ENCODE peak calls at places on chromosomes 12 and 14, in four cellular contexts. V, P, J and W are unnamed samples. For H3K9me1, the result is how much of the 10 kb centered on the place peaks cover.

GRCh38 chr14:93906341-93907329 is 20.5 kb upstream of the FAM181A start:
- DNase-seq in P (peak), J (no peak), V (peak), W (peak)

GRCh38 chr12:82300611-82301010 is 57.6 kb downstream of the CCDC59 start:
- DNase-seq in J (no peak), P (no peak), V (no peak), W (no peak)

GRCh38 chr14:43039881-43040280 is 1433.2 kb downstream of the LRFN5 start:
- DNase-seq in J (no peak), P (no peak), V (no peak), W (no peak)

GRCh38 chr12:71442567-71442931 is 3.0 kb downstream of the LGR5 start:
- DNase-seq in P (no peak), J (no peak), V (no peak), W (no peak)

GRCh38 chr12:85979641-85980040 is 105.5 kb downstream of the NTS start:
- DNase-seq in P (no peak), J (no peak), V (no peak), W (no peak)

GRCh38 chr12:122747224-122748175 is 5.1 kb upstream of the DENR start:
- DNase-seq in P (no peak), J (no peak), V (no peak), W (no peak)

GRCh38 chr14:56417173-56417572 is 162.4 kb upstream of the TMEM260 start:
- DNase-seq in V (no peak), P (no peak), J (no peak), W (no peak)

GRCh38 chr12:90080616-90081015 is 372.0 kb upstream of the ATP2B1 start:
- DNase-seq in V (no peak), J (no peak), P (no peak), W (no peak)

GRCh38 chr14:94342334-94342934 is 19.3 kb upstream of the SERPINA6 start:
- DNase-seq in P (peak), J (peak), V (no peak), W (peak)

GRCh38 chr14:31893156-31893813 is 183.8 kb upstream of the ARHGAP5 start:
- DNase-seq in V (no peak), P (peak), J (peak), W (no peak)

GRCh38 chr14:85907536-85907935 is 377.6 kb downstream of the FLRT2 start:
- DNase-seq in P (no peak), V (no peak), J (no peak), W (no peak)

GRCh38 chr12:95836185-95836609 is 22.6 kb upstream of the SNRPF start:
- DNase-seq in P (peak), V (no peak), J (peak), W (peak)

GRCh38 chr12:97396989-97397388 is 65.6 kb upstream of the RMST start:
- DNase-seq in V (no peak), J (no peak), P (no peak), W (no peak)

GRCh38 chr14:55514819-55515470 is 65.1 kb upstream of the KTN1 start:
- DNase-seq in V (no peak), P (peak), J (peak), W (no peak)

GRCh38 chr14:31312934-31313333 is 105.3 kb upstream of the HECTD1 start:
- DNase-seq in P (no peak), J (no peak), V (no peak), W (no peak)

GRCh38 chr12:16636435-16637055 is 30.6 kb upstream of the LMO3 start:
- DNase-seq in J (no peak), P (no peak), V (no peak), W (no peak)

GRCh38 chr12:101078881-101079280 is 131.2 kb downstream of the SLC5A8 start:
- DNase-seq in V (no peak), J (no peak), P (no peak), W (no peak)

GRCh38 chr12:129901256-129901655 is 2.6 kb downstream of the TMEM132D start:
- DNase-seq in V (no peak), P (no peak), J (no peak), W (no peak)

GRCh38 chr12:4443616-4444015 is 2.0 kb downstream of the FGF6 start:
- DNase-seq in P (no peak), V (no peak), J (no peak), W (no peak)

GRCh38 chr12:114625294-114625851 is 58.6 kb downstream of the TBX3 start:
- DNase-seq in P (peak), V (peak), J (peak), W (peak)

GRCh38 chr14:84555493-84555892 is 974.5 kb upstream of the FLRT2 start:
- DNase-seq in V (no peak), J (no peak), P (no peak), W (no peak)

DNA sequence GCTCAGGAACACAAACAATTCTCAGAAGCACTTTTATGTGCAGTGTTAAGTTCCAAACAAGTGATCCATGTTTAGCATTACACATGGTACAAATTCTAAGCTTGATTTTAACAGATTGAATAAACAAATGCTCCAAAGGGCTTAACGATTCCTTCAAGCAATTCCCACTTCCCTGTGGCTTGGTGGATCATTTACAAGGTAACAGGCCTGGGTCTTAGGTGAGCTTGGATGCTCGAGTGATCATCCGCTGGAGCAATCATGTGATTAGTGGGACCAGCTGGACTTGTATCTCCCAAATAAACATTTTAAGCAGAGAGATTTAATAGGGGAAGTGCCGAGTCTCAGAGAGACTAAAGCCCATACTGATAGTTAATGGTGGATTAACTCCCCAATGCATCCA is 70.7 kb downstream of the CALM1 start:
- DNase-seq in P (no peak), J (no peak), V (no peak), W (no peak)
- H2AFZ ChIP-seq in P (no peak), J (no peak), V (no peak), W (no peak)

GRCh38 chr12:45192707-45193106 is 23.2 kb upstream of the ANO6 start:
- DNase-seq in V (no peak), P (no peak), J (no peak), W (no peak)

GRCh38 chr12:45192041-45192695 is 23.7 kb upstream of the ANO6 start:
- DNase-seq in V (peak), P (peak), J (peak), W (no peak)

GRCh38 chr12:45186762-45187161 is 29.1 kb upstream of the ANO6 start:
- DNase-seq in P (no peak), J (no peak), V (no peak), W (no peak)

GRCh38 chr12:45191239-45191638 is 24.7 kb upstream of the ANO6 start:
- DNase-seq in J (peak), P (peak), V (no peak), W (no peak)

GRCh38 chr12:45189766-45190403 is 26.0 kb upstream of the ANO6 start:
- DNase-seq in V (no peak), J (no peak), P (no peak), W (no peak)
- H3K9me1 ChIP-seq in V (under half), J (under half), P (under half), W (under half)

GRCh38 chr12:996881-997280 is 5.9 kb downstream of the ERC1 start:
- DNase-seq in V (no peak), J (no peak), P (no peak), W (no peak)
- H3K27ac ChIP-seq in V (no peak), J (no peak), P (no peak), W (no peak)

DNA sequence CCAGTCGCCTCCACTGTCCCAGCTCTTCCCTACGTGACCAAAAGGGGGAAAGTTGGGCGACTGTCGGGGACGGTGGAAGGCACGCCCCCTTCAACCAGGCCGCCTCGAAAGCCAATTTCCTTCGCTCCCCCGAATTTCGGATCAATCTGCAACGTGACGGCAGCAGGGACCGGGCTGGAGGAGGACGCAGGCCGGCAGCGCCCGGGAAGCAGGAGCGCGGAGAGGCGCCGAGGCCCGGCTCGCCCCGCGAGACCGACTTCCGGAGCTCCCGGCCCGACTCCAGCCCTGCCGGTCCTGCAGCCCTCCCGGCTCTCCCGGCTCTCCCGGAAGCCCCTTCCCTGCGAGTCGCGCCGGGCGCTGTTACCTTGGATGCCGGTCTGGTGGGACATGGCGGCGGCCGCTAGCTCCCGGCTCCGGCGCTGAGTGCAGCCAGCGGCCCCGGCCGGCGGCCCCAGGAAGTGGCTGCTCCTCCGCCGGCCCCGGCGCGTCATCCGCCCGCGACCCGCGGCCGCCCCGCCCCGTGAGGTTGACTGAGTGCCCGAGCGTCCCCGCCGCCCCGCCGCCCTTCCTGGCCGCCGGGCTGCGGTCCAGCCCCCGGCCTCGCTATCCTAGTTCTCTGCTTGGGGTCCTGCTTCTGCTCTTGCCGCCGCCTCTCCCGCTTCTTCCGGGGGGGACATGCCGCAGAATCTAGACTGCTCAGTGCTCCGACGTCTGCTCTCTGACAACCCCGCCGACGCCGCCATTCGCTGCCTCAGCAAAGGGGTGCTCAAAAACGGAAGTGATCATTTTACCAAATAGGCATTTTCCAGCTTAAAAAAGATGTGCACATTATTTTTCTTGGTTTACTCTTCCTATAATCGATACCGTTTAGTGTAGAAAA is at the start of gene TWF1:
- DNase-seq in V (peak), J (peak), P (peak), W (no peak)
- H2AFZ ChIP-seq in V (peak), J (peak), P (peak), W (peak)

DNA sequence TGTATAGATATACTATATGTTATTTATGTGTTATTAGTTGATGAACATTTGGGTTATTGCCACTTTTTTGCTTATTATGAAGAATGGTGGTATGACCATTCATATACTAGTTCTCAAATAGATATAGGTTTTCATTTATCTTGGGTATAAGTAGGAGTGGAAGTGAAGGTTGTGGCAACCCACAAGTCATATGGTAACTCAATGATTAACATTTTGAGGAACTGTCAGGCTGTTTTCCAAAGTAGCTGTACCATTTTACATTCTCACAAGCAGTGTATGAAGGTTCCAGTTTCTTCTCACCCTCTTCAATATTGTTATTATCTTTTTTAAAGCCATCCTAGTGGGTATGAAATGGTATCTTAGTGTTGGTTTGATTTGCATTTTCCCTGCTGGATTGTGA is 19.0 kb upstream of the MSRB3 start:
- DNase-seq in P (no peak), V (no peak), J (no peak), W (no peak)
- H3K9me1 ChIP-seq in P (under half), V (under half), J (under half), W (under half)

GRCh38 chr12:111448266-111448830 is 42.6 kb downstream of the SH2B3 start:
- DNase-seq in V (no peak), J (no peak), P (no peak), W (no peak)

GRCh38 chr12:111450676-111451075 is 45.0 kb downstream of the SH2B3 start:
- DNase-seq in P (no peak), J (no peak), V (no peak), W (no peak)

GRCh38 chr12:111447571-111448265 is 42.0 kb downstream of the SH2B3 start:
- DNase-seq in J (no peak), P (no peak), V (no peak), W (no peak)

GRCh38 chr12:111451232-111451631 is 45.5 kb downstream of the SH2B3 start:
- DNase-seq in V (no peak), P (no peak), J (no peak), W (no peak)

GRCh38 chr12:111448831-111449790 is 43.4 kb downstream of the SH2B3 start:
- DNase-seq in P (no peak), V (no peak), J (peak), W (no peak)
- H3K27ac ChIP-seq in P (no peak), V (no peak), J (no peak), W (no peak)

DNA sequence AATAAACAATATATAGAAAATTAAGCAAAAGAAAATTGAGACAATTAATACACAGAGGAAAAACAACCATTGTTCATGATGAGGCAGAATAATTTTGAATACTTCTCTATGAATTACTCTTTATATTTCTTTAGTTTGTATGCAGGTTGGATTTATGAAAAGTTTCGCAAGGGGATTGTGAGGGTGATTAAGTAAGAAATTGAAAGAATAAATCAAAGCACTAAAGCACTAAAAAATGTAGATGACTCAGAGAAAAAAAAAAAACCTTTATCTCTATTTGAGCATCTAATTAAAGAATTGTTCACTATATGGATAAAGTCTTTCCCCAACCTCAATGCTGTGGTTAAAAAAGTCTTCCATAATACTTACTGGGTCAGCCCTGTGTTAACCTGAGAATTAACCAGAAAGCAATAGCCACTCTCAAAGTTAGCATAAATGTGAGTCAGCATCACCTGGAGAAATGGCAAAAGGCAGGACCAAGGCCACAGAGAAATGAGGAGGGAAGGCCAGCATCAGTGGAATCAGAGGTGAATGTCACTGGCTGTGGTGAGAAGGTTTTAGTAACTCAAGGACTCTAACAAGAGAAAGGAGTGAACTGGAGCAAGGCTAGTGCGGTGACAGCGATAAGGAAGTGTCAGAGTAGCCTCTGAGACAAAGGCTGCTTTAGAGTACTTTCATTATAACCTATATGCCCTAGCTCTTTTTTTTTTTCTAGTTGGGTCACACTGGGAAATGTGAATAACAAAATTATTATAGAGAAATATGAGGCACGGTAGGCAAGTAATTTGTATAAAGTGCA is 310.4 kb downstream of the KCNC2 start:
- DNase-seq in V (no peak), P (no peak), J (no peak), W (no peak)
- H2AFZ ChIP-seq in V (no peak), P (no peak), J (no peak), W (no peak)

GRCh38 chr14:105119410-105120025 is 49.1 kb downstream of the JAG2 start:
- DNase-seq in P (no peak), V (no peak), J (no peak), W (no peak)
- H3K9me1 ChIP-seq in P (under half), V (under half), J (under half), W (under half)